ENCODE peak calls at places on chromosomes 2 and 18, in four cellular contexts. N is HCT116, Q is K562, H is GM12878. J is an unnamed sample.

GRCh38 chr2:140270229-140270628 is 1490.0 kb upstream of the NXPH2 start:
- DNase-seq in N (no peak), Q (no peak), H (no peak), J (no peak)

GRCh38 chr2:226307440-226308365 is 491.9 kb downstream of the IRS1 start:
- DNase-seq in N (no peak), Q (no peak), H (no peak), J (no peak)

GRCh38 chr2:128329607-128330006 is 10.9 kb upstream of the HS6ST1 start:
- DNase-seq in N (no peak), Q (no peak), H (no peak), J (no peak)

GRCh38 chr2:120641366-120641771 is 94.3 kb upstream of the GLI2 start:
- DNase-seq in N (no peak), Q (no peak), H (no peak), J (no peak)

GRCh38 chr18:63382843-63383242 is 15.8 kb upstream of the KDSR start:
- DNase-seq in N (no peak), Q (no peak), H (no peak), J (no peak)

GRCh38 chr2:31694444-31694843 is 113.7 kb upstream of the SRD5A2 start:
- DNase-seq in N (peak; percentile 16), Q (peak; percentile 19), H (no peak), J (no peak)

GRCh38 chr2:132550945-132551344 is 119.1 kb downstream of the LYPD1 start:
- DNase-seq in N (no peak), Q (no peak), H (no peak), J (no peak)

GRCh38 chr2:83461135-83461534 is 997.9 kb downstream of the SUCLG1 start:
- DNase-seq in N (no peak), Q (no peak), H (no peak), J (no peak)

GRCh38 chr2:233999182-233999581 is 51.3 kb upstream of the SPP2 start:
- DNase-seq in N (no peak), Q (no peak), H (no peak), J (peak; percentile 39)

GRCh38 chr2:233995985-233996384 is 54.5 kb upstream of the SPP2 start:
- DNase-seq in N (no peak), Q (no peak), H (no peak), J (no peak)

GRCh38 chr2:233996436-233996835 is 54.1 kb upstream of the SPP2 start:
- DNase-seq in N (no peak), Q (no peak), H (no peak), J (no peak)

GRCh38 chr2:233994191-233994590 is 56.3 kb upstream of the SPP2 start:
- DNase-seq in N (no peak), Q (no peak), H (no peak), J (peak; percentile 4)

DNA sequence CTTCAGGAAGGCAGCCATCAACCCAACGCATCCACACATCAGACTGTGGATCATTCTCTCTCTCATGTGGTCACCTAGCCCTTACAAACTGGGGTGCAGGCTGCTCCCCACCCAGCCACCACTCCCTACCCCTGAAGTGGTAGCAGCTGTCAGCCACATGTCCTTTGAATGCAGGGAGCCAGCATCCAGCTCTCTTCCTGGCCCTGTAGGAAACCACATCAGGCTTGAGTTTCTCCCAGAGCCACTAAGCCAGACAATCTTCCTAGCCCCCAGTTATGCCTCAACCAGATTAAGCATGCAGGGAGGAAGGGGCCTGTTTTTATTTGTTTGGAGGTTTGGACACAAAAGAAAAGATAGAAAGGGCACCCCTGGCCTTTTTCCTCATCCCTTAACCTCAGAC is 52.8 kb upstream of the SPP2 start:
- DNase-seq in N (no peak), Q (no peak), H (no peak), J (peak; percentile 28)
- TF ChIP-seq EGR1 in N (no peak), Q (no peak), H (no peak), J (no peak)

GRCh38 chr18:24039666-24040065 is 25.1 kb downstream of the TTC39C start:
- DNase-seq in N (no peak), Q (no peak), H (no peak), J (no peak)
- TF ChIP-seq SRF in N (no peak), Q (no peak), H (no peak), J (no peak)

GRCh38 chr18:65938592-65939372 is 188.0 kb downstream of the CDH7 start:
- DNase-seq in N (peak; percentile 0), Q (peak; percentile 1), H (peak; percentile 5), J (peak; percentile 25)

GRCh38 chr18:65937180-65937579 is 186.4 kb downstream of the CDH7 start:
- DNase-seq in N (no peak), Q (no peak), H (no peak), J (no peak)

GRCh38 chr18:65936678-65937077 is 185.9 kb downstream of the CDH7 start:
- DNase-seq in N (no peak), Q (no peak), H (no peak), J (no peak)

DNA sequence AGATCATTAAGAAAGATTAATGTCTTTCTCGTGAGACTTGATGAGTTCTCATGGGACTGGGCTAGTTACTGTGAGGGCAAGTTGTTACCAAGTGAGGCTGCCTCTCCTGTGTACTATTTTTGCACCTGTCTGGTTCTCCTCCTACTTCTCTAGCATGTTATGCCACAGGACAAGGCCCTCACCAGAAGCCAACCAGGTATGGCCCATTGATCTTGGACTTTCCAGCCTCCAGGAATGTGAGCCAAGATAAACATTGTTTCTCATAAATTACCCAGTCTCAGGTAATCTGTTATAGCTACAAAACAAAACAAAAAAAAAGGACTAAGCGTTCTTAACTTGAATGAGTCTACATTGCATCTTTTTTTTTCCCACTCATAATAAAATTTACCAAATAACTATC is 184.1 kb downstream of the CDH7 start:
- DNase-seq in N (no peak), Q (no peak), H (no peak), J (no peak)
- TF ChIP-seq EGR1 in N (no peak), Q (no peak), H (no peak), J (no peak)

GRCh38 chr18:43758734-43759133 is 481.4 kb upstream of the SYT4 start:
- DNase-seq in N (no peak), Q (no peak), H (no peak), J (no peak)
- TF ChIP-seq SRF in N (no peak), Q (no peak), H (no peak), J (no peak)

DNA sequence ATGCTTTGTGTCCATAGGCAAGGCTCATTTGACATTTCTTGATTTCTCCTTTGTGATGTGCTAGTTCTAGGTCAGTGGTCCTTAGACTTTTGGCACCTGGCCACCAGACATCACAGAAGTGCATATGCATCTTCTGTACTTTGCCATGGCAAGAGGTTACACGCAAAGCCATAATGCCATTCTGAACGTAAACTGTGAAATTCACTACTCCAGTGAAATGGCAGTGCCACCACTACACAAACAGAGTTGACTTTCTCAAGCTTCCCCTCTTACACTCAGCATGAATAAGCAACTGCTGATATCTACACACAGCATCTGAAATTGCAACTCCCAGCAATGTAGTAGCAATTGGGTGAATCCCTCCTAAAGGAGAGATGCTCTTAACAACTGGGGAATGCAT is 729.3 kb downstream of the DPP10 start:
- DNase-seq in N (no peak), Q (no peak), H (no peak), J (no peak)
- TF ChIP-seq EGR1 in N (no peak), Q (no peak), H (no peak), J (no peak)

GRCh38 chr2:238864207-238865014 is 16.5 kb downstream of the TWIST2 start:
- DNase-seq in N (peak; percentile 78), Q (peak; percentile 10), H (no peak), J (peak; percentile 67)
- TF ChIP-seq SRF in N (peak; percentile 49), Q (no peak), H (no peak), J (no peak)

GRCh38 chr18:78495550-78495949 is 484.1 kb upstream of the SALL3 start:
- DNase-seq in N (no peak), Q (no peak), H (no peak), J (no peak)

GRCh38 chr18:78494204-78494603 is 485.4 kb upstream of the SALL3 start:
- DNase-seq in N (no peak), Q (no peak), H (no peak), J (no peak)

GRCh38 chr18:78494686-78495085 is 484.9 kb upstream of the SALL3 start:
- DNase-seq in N (no peak), Q (no peak), H (no peak), J (no peak)

GRCh38 chr18:78497641-78498040 is 482.0 kb upstream of the SALL3 start:
- DNase-seq in N (no peak), Q (no peak), H (no peak), J (no peak)

DNA sequence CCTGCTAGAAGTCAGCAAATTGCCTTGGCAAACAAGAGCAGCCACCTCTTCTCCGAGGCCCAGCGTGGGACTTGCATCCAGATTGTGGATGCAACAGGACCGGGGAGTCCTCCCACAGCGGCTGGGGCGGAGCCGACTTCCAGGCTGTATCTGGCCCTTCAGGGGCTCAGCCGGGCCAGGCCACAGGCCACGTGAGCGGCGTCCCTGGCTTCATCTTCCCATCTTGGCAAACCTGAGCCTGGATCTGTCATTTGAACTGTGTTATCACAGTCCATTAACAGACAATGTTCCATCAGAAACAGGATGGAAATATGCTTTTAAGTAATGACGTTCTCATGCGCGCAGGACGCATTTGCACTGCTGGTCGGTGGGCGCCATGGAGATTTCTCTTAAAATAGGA is 483.5 kb upstream of the SALL3 start:
- DNase-seq in N (no peak), Q (no peak), H (no peak), J (no peak)
- TF ChIP-seq EGR1 in N (no peak), Q (no peak), H (no peak), J (no peak)